ENCODE peak calls at places on chromosome 12, in four cellular contexts. One of them, this sample, is unnamed.
A peak's percentile ranks its signal among the peaks of the same experiment; 100 is the strongest.

GRCh38 chr12:40034712-40035111 is 71.2 kb downstream of the SLC2A13 start:
- DNase-seq in PC-3: no peak
- DNase-seq in HepG2: no peak
- DNase-seq in mammary epithelial cell: no peak
- DNase-seq in this sample: no peak

GRCh38 chr12:116473416-116473815 is 85.8 kb upstream of the MAP1LC3B2 start:
- DNase-seq in PC-3: no peak
- DNase-seq in HepG2: no peak
- DNase-seq in mammary epithelial cell: no peak
- DNase-seq in this sample: no peak

GRCh38 chr12:111656016-111656415 is 29.7 kb downstream of the BRAP start:
- DNase-seq in PC-3: no peak
- DNase-seq in HepG2: no peak
- DNase-seq in mammary epithelial cell: no peak
- DNase-seq in this sample: no peak

GRCh38 chr12:25433024-25433423 is 120.1 kb downstream of the LMNTD1 start:
- DNase-seq in PC-3: no peak
- DNase-seq in HepG2: no peak
- DNase-seq in mammary epithelial cell: no peak
- DNase-seq in this sample: no peak

GRCh38 chr12:89346741-89347324 is 5.5 kb downstream of the DUSP6 start:
- DNase-seq in PC-3: peak; percentile 56
- DNase-seq in HepG2: peak; percentile 42
- DNase-seq in mammary epithelial cell: peak; percentile 71
- DNase-seq in this sample: no peak

GRCh38 chr12:132176358-132176919 is 32.2 kb downstream of the NOC4L start:
- DNase-seq in PC-3: no peak
- DNase-seq in HepG2: no peak
- DNase-seq in mammary epithelial cell: no peak
- DNase-seq in this sample: no peak

GRCh38 chr12:3587402-3588013 is 96.5 kb downstream of the PRMT8 start:
- DNase-seq in PC-3: no peak
- DNase-seq in HepG2: no peak
- DNase-seq in mammary epithelial cell: no peak
- DNase-seq in this sample: no peak

GRCh38 chr12:76158518-76159321 is 74.2 kb upstream of the NAP1L1 start:
- DNase-seq in PC-3: peak; percentile 80
- DNase-seq in HepG2: peak; percentile 53
- DNase-seq in mammary epithelial cell: peak; percentile 40
- DNase-seq in this sample: peak; percentile 79

GRCh38 chr12:84355561-84355960 is 557.0 kb downstream of the SLC6A15 start:
- DNase-seq in PC-3: peak; percentile 10
- DNase-seq in HepG2: no peak
- DNase-seq in mammary epithelial cell: peak; percentile 35
- DNase-seq in this sample: no peak

GRCh38 chr12:18204053-18204452 is 57.3 kb upstream of the PIK3C2G start:
- DNase-seq in PC-3: no peak
- DNase-seq in HepG2: no peak
- DNase-seq in mammary epithelial cell: no peak
- DNase-seq in this sample: no peak

GRCh38 chr12:53506450-53506785 is 866 bp downstream of the NPFF start:
- DNase-seq in PC-3: no peak
- DNase-seq in HepG2: no peak
- DNase-seq in mammary epithelial cell: no peak
- DNase-seq in this sample: no peak

GRCh38 chr12:33724867-33725266 is 285.2 kb upstream of the SYT10 start:
- DNase-seq in PC-3: no peak
- DNase-seq in HepG2: no peak
- DNase-seq in mammary epithelial cell: no peak
- DNase-seq in this sample: no peak

GRCh38 chr12:92124708-92125067 is 21.0 kb downstream of the BTG1 start:
- DNase-seq in PC-3: no peak
- DNase-seq in HepG2: no peak
- DNase-seq in mammary epithelial cell: no peak
- DNase-seq in this sample: no peak

GRCh38 chr12:62917939-62918338 is 17.0 kb downstream of the PPM1H start:
- DNase-seq in PC-3: no peak
- DNase-seq in HepG2: no peak
- DNase-seq in mammary epithelial cell: no peak
- DNase-seq in this sample: no peak

GRCh38 chr12:13962699-13963098 is 18.7 kb downstream of the GRIN2B start:
- DNase-seq in PC-3: peak; percentile 18
- DNase-seq in HepG2: peak; percentile 5
- DNase-seq in mammary epithelial cell: no peak
- DNase-seq in this sample: no peak

GRCh38 chr12:56115329-56115728 is 1.1 kb upstream of the RPL41 start:
- DNase-seq in PC-3: peak; percentile 23
- DNase-seq in HepG2: no peak
- DNase-seq in mammary epithelial cell: peak; percentile 57
- DNase-seq in this sample: no peak

GRCh38 chr12:60257063-60257462 is 661.2 kb downstream of the SLC16A7 start:
- DNase-seq in PC-3: peak; percentile 80
- DNase-seq in HepG2: peak; percentile 17
- DNase-seq in mammary epithelial cell: peak; percentile 43
- DNase-seq in this sample: no peak

GRCh38 chr12:59742831-59743230 is 147.0 kb downstream of the SLC16A7 start:
- DNase-seq in PC-3: no peak
- DNase-seq in HepG2: no peak
- DNase-seq in mammary epithelial cell: peak; percentile 8
- DNase-seq in this sample: no peak

GRCh38 chr12:69071091-69071370 is 138.1 kb upstream of the CPM start:
- DNase-seq in PC-3: no peak
- DNase-seq in HepG2: no peak
- DNase-seq in mammary epithelial cell: no peak
- DNase-seq in this sample: no peak

GRCh38 chr12:39272934-39273770 is 169.8 kb downstream of the KIF21A start:
- DNase-seq in PC-3: peak; percentile 67
- DNase-seq in HepG2: peak; percentile 24
- DNase-seq in mammary epithelial cell: peak; percentile 35
- DNase-seq in this sample: no peak

GRCh38 chr12:26271889-26272492 is 76.6 kb downstream of the SSPN start:
- DNase-seq in PC-3: peak; percentile 68
- DNase-seq in HepG2: no peak
- DNase-seq in mammary epithelial cell: peak; percentile 99
- DNase-seq in this sample: peak; percentile 43

GRCh38 chr12:102171951-102172350 is 25.7 kb downstream of the PMCH start:
- DNase-seq in PC-3: no peak
- DNase-seq in HepG2: no peak
- DNase-seq in mammary epithelial cell: peak; percentile 1
- DNase-seq in this sample: no peak

GRCh38 chr12:61574339-61574738 is 685.9 kb upstream of the USP15 start:
- DNase-seq in PC-3: no peak
- DNase-seq in HepG2: no peak
- DNase-seq in mammary epithelial cell: no peak
- DNase-seq in this sample: no peak

GRCh38 chr12:115135800-115136211 is 451.8 kb upstream of the TBX3 start:
- DNase-seq in PC-3: no peak
- DNase-seq in HepG2: no peak
- DNase-seq in mammary epithelial cell: no peak
- DNase-seq in this sample: no peak

GRCh38 chr12:80216890-80217559 is 117.7 kb downstream of the OTOGL start:
- DNase-seq in PC-3: no peak
- DNase-seq in HepG2: no peak
- DNase-seq in mammary epithelial cell: no peak
- DNase-seq in this sample: no peak

GRCh38 chr12:82730832-82731497 is 44.3 kb downstream of the TMTC2 start:
- DNase-seq in PC-3: no peak
- DNase-seq in HepG2: peak; percentile 4
- DNase-seq in mammary epithelial cell: no peak
- DNase-seq in this sample: no peak

DNA sequence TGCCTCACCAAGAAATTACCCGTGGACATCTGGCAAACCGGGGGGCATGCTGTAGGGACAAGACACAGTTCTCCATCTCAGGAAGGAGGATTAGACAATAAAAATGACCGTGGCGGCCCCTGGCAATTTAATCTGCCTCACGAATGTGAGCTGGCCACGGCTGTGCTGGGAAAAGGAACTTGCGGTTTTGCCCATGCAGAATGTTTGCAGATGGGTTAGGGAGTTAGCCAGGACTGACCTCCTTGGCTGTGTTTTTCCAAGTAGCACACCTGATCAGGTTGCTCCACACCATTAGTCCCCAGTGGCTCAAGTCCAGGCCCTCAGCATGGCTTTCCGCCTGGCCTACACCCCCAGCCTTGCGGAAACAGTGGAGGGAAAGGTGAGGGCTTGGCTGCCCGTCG is 20.8 kb downstream of the TPCN1 start:
- DNase-seq in PC-3: peak; percentile 98
- DNase-seq in HepG2: no peak
- DNase-seq in mammary epithelial cell: peak; percentile 95
- DNase-seq in this sample: no peak
- H3K4me1 ChIP-seq in PC-3: peaks cover 70% of the 10 kb centered on the region
- H3K4me1 ChIP-seq in HepG2: peaks cover 50% of the 10 kb centered on the region
- H3K4me1 ChIP-seq in mammary epithelial cell: peaks cover 78% of the 10 kb centered on the region
- H3K4me1 ChIP-seq in this sample: peaks cover 51% of the 10 kb centered on the region

GRCh38 chr12:20549115-20549719 is 145.9 kb upstream of the SLCO1C1 start:
- DNase-seq in PC-3: peak; percentile 48
- DNase-seq in HepG2: peak; percentile 4
- DNase-seq in mammary epithelial cell: no peak
- DNase-seq in this sample: no peak
- TF ChIP-seq CTCF in PC-3: peak; percentile 63
- TF ChIP-seq CTCF in HepG2: peak; percentile 45
- TF ChIP-seq CTCF in mammary epithelial cell: peak; percentile 44
- TF ChIP-seq CTCF in this sample: peak; percentile 55

GRCh38 chr12:29734748-29735147 is 49.0 kb downstream of the TMTC1 start:
- DNase-seq in PC-3: no peak
- DNase-seq in HepG2: no peak
- DNase-seq in mammary epithelial cell: no peak
- DNase-seq in this sample: no peak
- H3K4me1 ChIP-seq in PC-3: no peaks in the 10 kb centered on the region
- H3K4me1 ChIP-seq in HepG2: no peaks in the 10 kb centered on the region
- H3K4me1 ChIP-seq in mammary epithelial cell: peaks cover 29% of the 10 kb centered on the region
- H3K4me1 ChIP-seq in this sample: peaks cover 24% of the 10 kb centered on the region

DNA sequence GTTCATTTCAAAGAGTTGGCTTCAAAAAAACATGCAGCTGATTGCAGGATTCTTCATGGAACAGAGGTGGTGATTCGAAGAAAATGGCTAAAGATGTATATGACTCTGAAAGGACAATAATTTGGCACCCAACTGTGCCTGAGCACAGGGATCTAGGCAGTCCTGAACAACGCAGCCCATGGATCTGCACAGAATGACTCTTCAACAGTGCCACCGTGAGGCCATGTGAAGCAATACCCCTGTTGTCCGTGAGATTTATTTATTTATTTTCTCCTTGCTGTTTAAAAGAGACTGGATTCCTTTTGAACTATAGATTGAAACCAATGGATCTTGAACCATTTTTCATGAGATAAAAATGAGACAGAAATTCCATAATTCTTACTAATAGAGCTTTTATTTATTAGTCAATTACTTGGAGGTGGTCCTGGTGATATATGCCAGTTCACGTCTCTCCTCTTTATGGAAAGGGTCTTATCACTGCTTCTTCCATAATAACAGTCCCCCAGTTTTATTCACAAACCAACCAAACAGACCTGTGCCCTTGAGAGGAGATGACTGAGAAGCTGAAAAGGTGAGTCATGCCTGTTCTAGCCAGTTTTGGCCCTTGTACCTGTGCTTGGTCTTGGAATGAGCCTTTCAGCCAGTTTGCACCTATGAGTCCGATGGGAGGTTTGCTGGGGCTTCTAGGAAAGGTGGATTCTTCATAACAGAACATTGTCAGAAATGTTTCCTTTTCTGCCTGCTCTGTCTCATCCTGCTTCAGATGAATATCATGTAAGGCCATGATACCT is 1598.3 kb downstream of the AACS start:
- DNase-seq in PC-3: peak; percentile 35
- DNase-seq in HepG2: peak; percentile 1
- DNase-seq in mammary epithelial cell: peak; percentile 3
- DNase-seq in this sample: no peak
- TF ChIP-seq CTCF in PC-3: peak; percentile 68
- TF ChIP-seq CTCF in HepG2: no peak
- TF ChIP-seq CTCF in mammary epithelial cell: peak; percentile 22
- TF ChIP-seq CTCF in this sample: peak; percentile 4

GRCh38 chr12:1594295-1595025 is at the start of gene FBXL14:
- DNase-seq in PC-3: peak; percentile 71
- DNase-seq in HepG2: peak; percentile 74
- DNase-seq in mammary epithelial cell: peak; percentile 69
- DNase-seq in this sample: peak; percentile 92
- H3K4me1 ChIP-seq in PC-3: peaks cover 31% of the 10 kb centered on the region
- H3K4me1 ChIP-seq in HepG2: peaks cover 52% of the 10 kb centered on the region
- H3K4me1 ChIP-seq in mammary epithelial cell: peaks cover 43% of the 10 kb centered on the region
- H3K4me1 ChIP-seq in this sample: peaks cover 26% of the 10 kb centered on the region

GRCh38 chr12:47886471-47887240 is 18.1 kb downstream of the VDR start:
- DNase-seq in PC-3: no peak
- DNase-seq in HepG2: no peak
- DNase-seq in mammary epithelial cell: no peak
- DNase-seq in this sample: no peak
- TF ChIP-seq CTCF in PC-3: no peak
- TF ChIP-seq CTCF in HepG2: no peak
- TF ChIP-seq CTCF in mammary epithelial cell: no peak
- TF ChIP-seq CTCF in this sample: no peak

GRCh38 chr12:64621257-64621942 is 11.1 kb downstream of the RASSF3 start:
- DNase-seq in PC-3: no peak
- DNase-seq in HepG2: no peak
- DNase-seq in mammary epithelial cell: peak; percentile 25
- DNase-seq in this sample: peak; percentile 85
- H3K4me1 ChIP-seq in PC-3: peaks cover 52% of the 10 kb centered on the region
- H3K4me1 ChIP-seq in HepG2: peaks cover 34% of the 10 kb centered on the region
- H3K4me1 ChIP-seq in mammary epithelial cell: peaks cover 19% of the 10 kb centered on the region
- H3K4me1 ChIP-seq in this sample: peaks cover 78% of the 10 kb centered on the region

DNA sequence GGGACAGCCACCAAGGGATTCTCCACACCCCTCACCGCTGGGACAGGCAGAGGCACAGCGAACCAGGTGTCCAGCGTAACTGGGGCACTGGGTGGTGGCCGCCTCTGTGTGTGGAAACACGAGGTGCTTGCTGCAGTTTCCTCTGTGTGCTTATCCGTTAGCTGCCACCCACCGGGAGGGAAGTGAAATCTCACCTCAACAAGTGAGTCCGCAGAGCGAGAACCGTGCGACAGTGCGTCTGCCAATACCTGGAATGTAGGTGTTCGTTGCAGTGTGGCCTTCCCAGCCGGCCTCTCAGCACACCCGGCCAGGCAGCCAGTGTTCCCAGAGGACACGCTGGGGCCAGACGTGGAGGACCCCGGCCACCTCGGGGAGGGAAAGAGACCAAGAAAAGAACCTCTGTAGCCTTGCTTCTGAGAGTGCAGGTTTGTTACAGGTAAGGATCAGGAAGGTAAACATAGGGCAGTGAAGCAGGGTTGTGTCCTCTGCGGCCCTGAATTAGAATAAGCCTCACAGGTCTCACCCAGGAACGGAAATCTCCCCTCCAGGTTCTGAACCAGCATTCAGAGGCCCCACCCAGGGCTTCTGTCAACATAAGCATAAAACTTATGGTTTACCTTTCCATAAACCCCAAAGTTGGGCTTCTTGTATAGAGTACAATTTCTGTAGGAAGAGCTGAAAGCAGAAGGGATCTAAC is 1.5 kb downstream of the BCL2L14 start:
- DNase-seq in PC-3: no peak
- DNase-seq in HepG2: peak; percentile 38
- DNase-seq in mammary epithelial cell: no peak
- DNase-seq in this sample: no peak
- TF ChIP-seq CTCF in PC-3: no peak
- TF ChIP-seq CTCF in HepG2: peak; percentile 49
- TF ChIP-seq CTCF in mammary epithelial cell: no peak
- TF ChIP-seq CTCF in this sample: no peak